ENCODE peak calls at places on chromosomes 11 and 22, in ten cellular contexts. One of them, this sample, is unnamed.

GRCh38 chr11:33002143-33002542 is 13.5 kb upstream of the DEPDC7 start:
- DNase-seq in DMS153: no peak
- DNase-seq in effector memory CD4-positive, alpha-beta T cell: no peak
- DNase-seq in stimulated activated CD4-positive, alpha-beta T cell treated with anti-CD3 and anti-CD28 coated beads, Interleukin-4, amount 100 ng/mL, for 48 hours: no peak
- DNase-seq in EL: no peak
- DNase-seq in neural progenitor cell: no peak
- DNase-seq in ELR: no peak
- DNase-seq in activated CD4-positive, alpha-beta T cell treated with anti-CD3 and anti-CD28 coated beads for 48 hours: no peak
- DNase-seq in NCI-H1436 treated with DMSO at 0.1 percent for 48 hours: no peak
- DNase-seq in stimulated activated CD8-positive, alpha-beta memory T cell treated with anti-CD3 and anti-CD28 coated beads, Interleukin-15, amount 100 ng/mL, for 4 hours: no peak
- DNase-seq in this sample: no peak

GRCh38 chr11:7353100-7353499 is 101.4 kb downstream of the SYT9 start:
- DNase-seq in DMS153: no peak
- DNase-seq in effector memory CD4-positive, alpha-beta T cell: no peak
- DNase-seq in stimulated activated CD4-positive, alpha-beta T cell treated with anti-CD3 and anti-CD28 coated beads, Interleukin-4, amount 100 ng/mL, for 48 hours: peak; percentile 2
- DNase-seq in EL: peak; percentile 34
- DNase-seq in neural progenitor cell: peak; percentile 47
- DNase-seq in ELR: peak; percentile 46
- DNase-seq in activated CD4-positive, alpha-beta T cell treated with anti-CD3 and anti-CD28 coated beads for 48 hours: peak; percentile 19
- DNase-seq in NCI-H1436 treated with DMSO at 0.1 percent for 48 hours: no peak
- DNase-seq in stimulated activated CD8-positive, alpha-beta memory T cell treated with anti-CD3 and anti-CD28 coated beads, Interleukin-15, amount 100 ng/mL, for 4 hours: no peak
- DNase-seq in this sample: peak; percentile 21

GRCh38 chr22:47351836-47352579 is 589.6 kb downstream of the TBC1D22A start:
- DNase-seq in DMS153: no peak
- DNase-seq in effector memory CD4-positive, alpha-beta T cell: no peak
- DNase-seq in stimulated activated CD4-positive, alpha-beta T cell treated with anti-CD3 and anti-CD28 coated beads, Interleukin-4, amount 100 ng/mL, for 48 hours: no peak
- DNase-seq in EL: no peak
- DNase-seq in neural progenitor cell: no peak
- DNase-seq in ELR: no peak
- DNase-seq in activated CD4-positive, alpha-beta T cell treated with anti-CD3 and anti-CD28 coated beads for 48 hours: no peak
- DNase-seq in NCI-H1436 treated with DMSO at 0.1 percent for 48 hours: no peak
- DNase-seq in stimulated activated CD8-positive, alpha-beta memory T cell treated with anti-CD3 and anti-CD28 coated beads, Interleukin-15, amount 100 ng/mL, for 4 hours: no peak
- DNase-seq in this sample: no peak

GRCh38 chr22:30556388-30556787 is 9.8 kb upstream of the SEC14L6 start:
- DNase-seq in DMS153: no peak
- DNase-seq in effector memory CD4-positive, alpha-beta T cell: no peak
- DNase-seq in stimulated activated CD4-positive, alpha-beta T cell treated with anti-CD3 and anti-CD28 coated beads, Interleukin-4, amount 100 ng/mL, for 48 hours: no peak
- DNase-seq in EL: no peak
- DNase-seq in neural progenitor cell: peak; percentile 30
- DNase-seq in ELR: no peak
- DNase-seq in activated CD4-positive, alpha-beta T cell treated with anti-CD3 and anti-CD28 coated beads for 48 hours: peak; percentile 17
- DNase-seq in NCI-H1436 treated with DMSO at 0.1 percent for 48 hours: no peak
- DNase-seq in stimulated activated CD8-positive, alpha-beta memory T cell treated with anti-CD3 and anti-CD28 coated beads, Interleukin-15, amount 100 ng/mL, for 4 hours: no peak
- DNase-seq in this sample: no peak

GRCh38 chr22:17152340-17152739 is 6.7 kb downstream of the HDHD5 start:
- DNase-seq in DMS153: no peak
- DNase-seq in effector memory CD4-positive, alpha-beta T cell: no peak
- DNase-seq in stimulated activated CD4-positive, alpha-beta T cell treated with anti-CD3 and anti-CD28 coated beads, Interleukin-4, amount 100 ng/mL, for 48 hours: no peak
- DNase-seq in EL: no peak
- DNase-seq in neural progenitor cell: no peak
- DNase-seq in ELR: no peak
- DNase-seq in activated CD4-positive, alpha-beta T cell treated with anti-CD3 and anti-CD28 coated beads for 48 hours: no peak
- DNase-seq in NCI-H1436 treated with DMSO at 0.1 percent for 48 hours: no peak
- DNase-seq in stimulated activated CD8-positive, alpha-beta memory T cell treated with anti-CD3 and anti-CD28 coated beads, Interleukin-15, amount 100 ng/mL, for 4 hours: no peak
- DNase-seq in this sample: no peak

GRCh38 chr11:134683860-134684259 is 271.8 kb upstream of the B3GAT1 start:
- DNase-seq in DMS153: no peak
- DNase-seq in effector memory CD4-positive, alpha-beta T cell: no peak
- DNase-seq in stimulated activated CD4-positive, alpha-beta T cell treated with anti-CD3 and anti-CD28 coated beads, Interleukin-4, amount 100 ng/mL, for 48 hours: no peak
- DNase-seq in EL: no peak
- DNase-seq in neural progenitor cell: no peak
- DNase-seq in ELR: no peak
- DNase-seq in activated CD4-positive, alpha-beta T cell treated with anti-CD3 and anti-CD28 coated beads for 48 hours: no peak
- DNase-seq in NCI-H1436 treated with DMSO at 0.1 percent for 48 hours: no peak
- DNase-seq in stimulated activated CD8-positive, alpha-beta memory T cell treated with anti-CD3 and anti-CD28 coated beads, Interleukin-15, amount 100 ng/mL, for 4 hours: no peak
- DNase-seq in this sample: no peak

GRCh38 chr22:45334528-45334927 is 24.8 kb downstream of the FAM118A start:
- DNase-seq in DMS153: no peak
- DNase-seq in effector memory CD4-positive, alpha-beta T cell: no peak
- DNase-seq in stimulated activated CD4-positive, alpha-beta T cell treated with anti-CD3 and anti-CD28 coated beads, Interleukin-4, amount 100 ng/mL, for 48 hours: no peak
- DNase-seq in EL: no peak
- DNase-seq in neural progenitor cell: no peak
- DNase-seq in ELR: no peak
- DNase-seq in activated CD4-positive, alpha-beta T cell treated with anti-CD3 and anti-CD28 coated beads for 48 hours: no peak
- DNase-seq in NCI-H1436 treated with DMSO at 0.1 percent for 48 hours: no peak
- DNase-seq in stimulated activated CD8-positive, alpha-beta memory T cell treated with anti-CD3 and anti-CD28 coated beads, Interleukin-15, amount 100 ng/mL, for 4 hours: no peak
- DNase-seq in this sample: no peak

GRCh38 chr22:22086501-22087158 is 104.0 kb upstream of the TOP3B start:
- DNase-seq in DMS153: no peak
- DNase-seq in effector memory CD4-positive, alpha-beta T cell: no peak
- DNase-seq in stimulated activated CD4-positive, alpha-beta T cell treated with anti-CD3 and anti-CD28 coated beads, Interleukin-4, amount 100 ng/mL, for 48 hours: no peak
- DNase-seq in EL: peak; percentile 14
- DNase-seq in neural progenitor cell: no peak
- DNase-seq in ELR: peak; percentile 38
- DNase-seq in activated CD4-positive, alpha-beta T cell treated with anti-CD3 and anti-CD28 coated beads for 48 hours: no peak
- DNase-seq in NCI-H1436 treated with DMSO at 0.1 percent for 48 hours: no peak
- DNase-seq in stimulated activated CD8-positive, alpha-beta memory T cell treated with anti-CD3 and anti-CD28 coated beads, Interleukin-15, amount 100 ng/mL, for 4 hours: no peak
- DNase-seq in this sample: no peak

GRCh38 chr22:45692549-45692948 is 20.9 kb downstream of the ATXN10 start:
- DNase-seq in DMS153: no peak
- DNase-seq in effector memory CD4-positive, alpha-beta T cell: no peak
- DNase-seq in stimulated activated CD4-positive, alpha-beta T cell treated with anti-CD3 and anti-CD28 coated beads, Interleukin-4, amount 100 ng/mL, for 48 hours: no peak
- DNase-seq in EL: peak; percentile 69
- DNase-seq in neural progenitor cell: no peak
- DNase-seq in ELR: peak; percentile 68
- DNase-seq in activated CD4-positive, alpha-beta T cell treated with anti-CD3 and anti-CD28 coated beads for 48 hours: no peak
- DNase-seq in NCI-H1436 treated with DMSO at 0.1 percent for 48 hours: no peak
- DNase-seq in stimulated activated CD8-positive, alpha-beta memory T cell treated with anti-CD3 and anti-CD28 coated beads, Interleukin-15, amount 100 ng/mL, for 4 hours: no peak
- DNase-seq in this sample: peak; percentile 73

GRCh38 chr11:65182258-65183170 is 786 bp downstream of the CAPN1 start:
- DNase-seq in DMS153: no peak
- DNase-seq in effector memory CD4-positive, alpha-beta T cell: no peak
- DNase-seq in stimulated activated CD4-positive, alpha-beta T cell treated with anti-CD3 and anti-CD28 coated beads, Interleukin-4, amount 100 ng/mL, for 48 hours: no peak
- DNase-seq in EL: peak; percentile 25
- DNase-seq in neural progenitor cell: peak; percentile 65
- DNase-seq in ELR: peak; percentile 56
- DNase-seq in activated CD4-positive, alpha-beta T cell treated with anti-CD3 and anti-CD28 coated beads for 48 hours: peak; percentile 32
- DNase-seq in NCI-H1436 treated with DMSO at 0.1 percent for 48 hours: no peak
- DNase-seq in stimulated activated CD8-positive, alpha-beta memory T cell treated with anti-CD3 and anti-CD28 coated beads, Interleukin-15, amount 100 ng/mL, for 4 hours: no peak
- DNase-seq in this sample: peak; percentile 37

GRCh38 chr22:44710474-44711235 is 8.7 kb downstream of the PRR5 start:
- DNase-seq in DMS153: peak; percentile 62
- DNase-seq in effector memory CD4-positive, alpha-beta T cell: peak; percentile 31
- DNase-seq in stimulated activated CD4-positive, alpha-beta T cell treated with anti-CD3 and anti-CD28 coated beads, Interleukin-4, amount 100 ng/mL, for 48 hours: no peak
- DNase-seq in EL: no peak
- DNase-seq in neural progenitor cell: no peak
- DNase-seq in ELR: no peak
- DNase-seq in activated CD4-positive, alpha-beta T cell treated with anti-CD3 and anti-CD28 coated beads for 48 hours: peak; percentile 15
- DNase-seq in NCI-H1436 treated with DMSO at 0.1 percent for 48 hours: no peak
- DNase-seq in stimulated activated CD8-positive, alpha-beta memory T cell treated with anti-CD3 and anti-CD28 coated beads, Interleukin-15, amount 100 ng/mL, for 4 hours: peak; percentile 29
- DNase-seq in this sample: no peak

GRCh38 chr11:28058333-28058732 is 49.6 kb downstream of the KIF18A start:
- DNase-seq in DMS153: no peak
- DNase-seq in effector memory CD4-positive, alpha-beta T cell: no peak
- DNase-seq in stimulated activated CD4-positive, alpha-beta T cell treated with anti-CD3 and anti-CD28 coated beads, Interleukin-4, amount 100 ng/mL, for 48 hours: no peak
- DNase-seq in EL: peak; percentile 37
- DNase-seq in neural progenitor cell: peak; percentile 1
- DNase-seq in ELR: no peak
- DNase-seq in activated CD4-positive, alpha-beta T cell treated with anti-CD3 and anti-CD28 coated beads for 48 hours: no peak
- DNase-seq in NCI-H1436 treated with DMSO at 0.1 percent for 48 hours: no peak
- DNase-seq in stimulated activated CD8-positive, alpha-beta memory T cell treated with anti-CD3 and anti-CD28 coated beads, Interleukin-15, amount 100 ng/mL, for 4 hours: no peak
- DNase-seq in this sample: peak; percentile 77

GRCh38 chr11:9774591-9775392 is 110.9 kb downstream of the SWAP70 start:
- DNase-seq in DMS153: no peak
- DNase-seq in effector memory CD4-positive, alpha-beta T cell: no peak
- DNase-seq in stimulated activated CD4-positive, alpha-beta T cell treated with anti-CD3 and anti-CD28 coated beads, Interleukin-4, amount 100 ng/mL, for 48 hours: no peak
- DNase-seq in EL: peak; percentile 94
- DNase-seq in neural progenitor cell: no peak
- DNase-seq in ELR: peak; percentile 71
- DNase-seq in activated CD4-positive, alpha-beta T cell treated with anti-CD3 and anti-CD28 coated beads for 48 hours: no peak
- DNase-seq in NCI-H1436 treated with DMSO at 0.1 percent for 48 hours: no peak
- DNase-seq in stimulated activated CD8-positive, alpha-beta memory T cell treated with anti-CD3 and anti-CD28 coated beads, Interleukin-15, amount 100 ng/mL, for 4 hours: no peak
- DNase-seq in this sample: peak; percentile 98

GRCh38 chr22:21942407-21942895 is 10.2 kb downstream of the PPM1F start:
- DNase-seq in DMS153: no peak
- DNase-seq in effector memory CD4-positive, alpha-beta T cell: no peak
- DNase-seq in stimulated activated CD4-positive, alpha-beta T cell treated with anti-CD3 and anti-CD28 coated beads, Interleukin-4, amount 100 ng/mL, for 48 hours: no peak
- DNase-seq in EL: peak; percentile 91
- DNase-seq in neural progenitor cell: no peak
- DNase-seq in ELR: peak; percentile 93
- DNase-seq in activated CD4-positive, alpha-beta T cell treated with anti-CD3 and anti-CD28 coated beads for 48 hours: peak; percentile 28
- DNase-seq in NCI-H1436 treated with DMSO at 0.1 percent for 48 hours: no peak
- DNase-seq in stimulated activated CD8-positive, alpha-beta memory T cell treated with anti-CD3 and anti-CD28 coated beads, Interleukin-15, amount 100 ng/mL, for 4 hours: no peak
- DNase-seq in this sample: peak; percentile 93

GRCh38 chr11:128686745-128687177 is 7.1 kb upstream of the FLI1 start:
- DNase-seq in DMS153: peak; percentile 53
- DNase-seq in effector memory CD4-positive, alpha-beta T cell: no peak
- DNase-seq in stimulated activated CD4-positive, alpha-beta T cell treated with anti-CD3 and anti-CD28 coated beads, Interleukin-4, amount 100 ng/mL, for 48 hours: no peak
- DNase-seq in EL: peak; percentile 58
- DNase-seq in neural progenitor cell: peak; percentile 77
- DNase-seq in ELR: peak; percentile 60
- DNase-seq in activated CD4-positive, alpha-beta T cell treated with anti-CD3 and anti-CD28 coated beads for 48 hours: peak; percentile 77
- DNase-seq in NCI-H1436 treated with DMSO at 0.1 percent for 48 hours: no peak
- DNase-seq in stimulated activated CD8-positive, alpha-beta memory T cell treated with anti-CD3 and anti-CD28 coated beads, Interleukin-15, amount 100 ng/mL, for 4 hours: no peak
- DNase-seq in this sample: peak; percentile 58

GRCh38 chr11:111347723-111348115 is 31.4 kb downstream of the POU2AF1 start:
- DNase-seq in DMS153: no peak
- DNase-seq in effector memory CD4-positive, alpha-beta T cell: no peak
- DNase-seq in stimulated activated CD4-positive, alpha-beta T cell treated with anti-CD3 and anti-CD28 coated beads, Interleukin-4, amount 100 ng/mL, for 48 hours: no peak
- DNase-seq in EL: peak; percentile 45
- DNase-seq in neural progenitor cell: no peak
- DNase-seq in ELR: peak; percentile 54
- DNase-seq in activated CD4-positive, alpha-beta T cell treated with anti-CD3 and anti-CD28 coated beads for 48 hours: no peak
- DNase-seq in NCI-H1436 treated with DMSO at 0.1 percent for 48 hours: no peak
- DNase-seq in stimulated activated CD8-positive, alpha-beta memory T cell treated with anti-CD3 and anti-CD28 coated beads, Interleukin-15, amount 100 ng/mL, for 4 hours: no peak
- DNase-seq in this sample: peak; percentile 70

GRCh38 chr22:45645526-45646414 is 25.9 kb upstream of the ATXN10 start:
- DNase-seq in DMS153: peak; percentile 42
- DNase-seq in effector memory CD4-positive, alpha-beta T cell: peak; percentile 52
- DNase-seq in stimulated activated CD4-positive, alpha-beta T cell treated with anti-CD3 and anti-CD28 coated beads, Interleukin-4, amount 100 ng/mL, for 48 hours: peak; percentile 84
- DNase-seq in EL: peak; percentile 57
- DNase-seq in neural progenitor cell: peak; percentile 86
- DNase-seq in ELR: peak; percentile 69
- DNase-seq in activated CD4-positive, alpha-beta T cell treated with anti-CD3 and anti-CD28 coated beads for 48 hours: peak; percentile 86
- DNase-seq in NCI-H1436 treated with DMSO at 0.1 percent for 48 hours: no peak
- DNase-seq in stimulated activated CD8-positive, alpha-beta memory T cell treated with anti-CD3 and anti-CD28 coated beads, Interleukin-15, amount 100 ng/mL, for 4 hours: peak; percentile 62
- DNase-seq in this sample: peak; percentile 63

GRCh38 chr22:39317756-39318506 is 1.5 kb downstream of the RPL3 start:
- DNase-seq in DMS153: no peak
- DNase-seq in effector memory CD4-positive, alpha-beta T cell: no peak
- DNase-seq in stimulated activated CD4-positive, alpha-beta T cell treated with anti-CD3 and anti-CD28 coated beads, Interleukin-4, amount 100 ng/mL, for 48 hours: no peak
- DNase-seq in EL: peak; percentile 58
- DNase-seq in neural progenitor cell: no peak
- DNase-seq in ELR: peak; percentile 70
- DNase-seq in activated CD4-positive, alpha-beta T cell treated with anti-CD3 and anti-CD28 coated beads for 48 hours: no peak
- DNase-seq in NCI-H1436 treated with DMSO at 0.1 percent for 48 hours: no peak
- DNase-seq in stimulated activated CD8-positive, alpha-beta memory T cell treated with anti-CD3 and anti-CD28 coated beads, Interleukin-15, amount 100 ng/mL, for 4 hours: no peak
- DNase-seq in this sample: peak; percentile 76

GRCh38 chr11:16881074-16881709 is 133.0 kb downstream of the PLEKHA7 start:
- DNase-seq in DMS153: no peak
- DNase-seq in effector memory CD4-positive, alpha-beta T cell: no peak
- DNase-seq in stimulated activated CD4-positive, alpha-beta T cell treated with anti-CD3 and anti-CD28 coated beads, Interleukin-4, amount 100 ng/mL, for 48 hours: no peak
- DNase-seq in EL: peak; percentile 53
- DNase-seq in neural progenitor cell: peak; percentile 62
- DNase-seq in ELR: peak; percentile 24
- DNase-seq in activated CD4-positive, alpha-beta T cell treated with anti-CD3 and anti-CD28 coated beads for 48 hours: no peak
- DNase-seq in NCI-H1436 treated with DMSO at 0.1 percent for 48 hours: no peak
- DNase-seq in stimulated activated CD8-positive, alpha-beta memory T cell treated with anti-CD3 and anti-CD28 coated beads, Interleukin-15, amount 100 ng/mL, for 4 hours: no peak
- DNase-seq in this sample: peak; percentile 36

GRCh38 chr11:62151737-62152102 is 27.9 kb downstream of the INCENP start:
- DNase-seq in DMS153: no peak
- DNase-seq in effector memory CD4-positive, alpha-beta T cell: no peak
- DNase-seq in stimulated activated CD4-positive, alpha-beta T cell treated with anti-CD3 and anti-CD28 coated beads, Interleukin-4, amount 100 ng/mL, for 48 hours: no peak
- DNase-seq in EL: no peak
- DNase-seq in neural progenitor cell: no peak
- DNase-seq in ELR: no peak
- DNase-seq in activated CD4-positive, alpha-beta T cell treated with anti-CD3 and anti-CD28 coated beads for 48 hours: peak; percentile 1
- DNase-seq in NCI-H1436 treated with DMSO at 0.1 percent for 48 hours: no peak
- DNase-seq in stimulated activated CD8-positive, alpha-beta memory T cell treated with anti-CD3 and anti-CD28 coated beads, Interleukin-15, amount 100 ng/mL, for 4 hours: no peak
- DNase-seq in this sample: no peak

GRCh38 chr11:127843483-127844396 is 743.6 kb downstream of the ETS1 start:
- DNase-seq in DMS153: peak; percentile 64
- DNase-seq in effector memory CD4-positive, alpha-beta T cell: no peak
- DNase-seq in stimulated activated CD4-positive, alpha-beta T cell treated with anti-CD3 and anti-CD28 coated beads, Interleukin-4, amount 100 ng/mL, for 48 hours: peak; percentile 77
- DNase-seq in EL: peak; percentile 67
- DNase-seq in neural progenitor cell: peak; percentile 92
- DNase-seq in ELR: peak; percentile 76
- DNase-seq in activated CD4-positive, alpha-beta T cell treated with anti-CD3 and anti-CD28 coated beads for 48 hours: peak; percentile 86
- DNase-seq in NCI-H1436 treated with DMSO at 0.1 percent for 48 hours: peak; percentile 27
- DNase-seq in stimulated activated CD8-positive, alpha-beta memory T cell treated with anti-CD3 and anti-CD28 coated beads, Interleukin-15, amount 100 ng/mL, for 4 hours: no peak
- DNase-seq in this sample: peak; percentile 72

GRCh38 chr11:63736864-63737263 is 31.7 kb downstream of the ZFTA start:
- DNase-seq in DMS153: no peak
- DNase-seq in effector memory CD4-positive, alpha-beta T cell: no peak
- DNase-seq in stimulated activated CD4-positive, alpha-beta T cell treated with anti-CD3 and anti-CD28 coated beads, Interleukin-4, amount 100 ng/mL, for 48 hours: no peak
- DNase-seq in EL: no peak
- DNase-seq in neural progenitor cell: no peak
- DNase-seq in ELR: no peak
- DNase-seq in activated CD4-positive, alpha-beta T cell treated with anti-CD3 and anti-CD28 coated beads for 48 hours: no peak
- DNase-seq in NCI-H1436 treated with DMSO at 0.1 percent for 48 hours: no peak
- DNase-seq in stimulated activated CD8-positive, alpha-beta memory T cell treated with anti-CD3 and anti-CD28 coated beads, Interleukin-15, amount 100 ng/mL, for 4 hours: no peak
- DNase-seq in this sample: no peak

GRCh38 chr11:120079750-120080610 is 57.9 kb downstream of the TRIM29 start:
- DNase-seq in DMS153: no peak
- DNase-seq in effector memory CD4-positive, alpha-beta T cell: no peak
- DNase-seq in stimulated activated CD4-positive, alpha-beta T cell treated with anti-CD3 and anti-CD28 coated beads, Interleukin-4, amount 100 ng/mL, for 48 hours: peak; percentile 2
- DNase-seq in EL: no peak
- DNase-seq in neural progenitor cell: no peak
- DNase-seq in ELR: peak; percentile 15
- DNase-seq in activated CD4-positive, alpha-beta T cell treated with anti-CD3 and anti-CD28 coated beads for 48 hours: peak; percentile 28
- DNase-seq in NCI-H1436 treated with DMSO at 0.1 percent for 48 hours: no peak
- DNase-seq in stimulated activated CD8-positive, alpha-beta memory T cell treated with anti-CD3 and anti-CD28 coated beads, Interleukin-15, amount 100 ng/mL, for 4 hours: no peak
- DNase-seq in this sample: peak; percentile 5

GRCh38 chr11:108545909-108546501 is 47.6 kb downstream of the EXPH5 start:
- DNase-seq in DMS153: no peak
- DNase-seq in effector memory CD4-positive, alpha-beta T cell: no peak
- DNase-seq in stimulated activated CD4-positive, alpha-beta T cell treated with anti-CD3 and anti-CD28 coated beads, Interleukin-4, amount 100 ng/mL, for 48 hours: no peak
- DNase-seq in EL: no peak
- DNase-seq in neural progenitor cell: no peak
- DNase-seq in ELR: no peak
- DNase-seq in activated CD4-positive, alpha-beta T cell treated with anti-CD3 and anti-CD28 coated beads for 48 hours: no peak
- DNase-seq in NCI-H1436 treated with DMSO at 0.1 percent for 48 hours: no peak
- DNase-seq in stimulated activated CD8-positive, alpha-beta memory T cell treated with anti-CD3 and anti-CD28 coated beads, Interleukin-15, amount 100 ng/mL, for 4 hours: no peak
- DNase-seq in this sample: no peak

GRCh38 chr11:66580803-66581202 is 12.1 kb downstream of the CCDC87 start:
- DNase-seq in DMS153: no peak
- DNase-seq in effector memory CD4-positive, alpha-beta T cell: no peak
- DNase-seq in stimulated activated CD4-positive, alpha-beta T cell treated with anti-CD3 and anti-CD28 coated beads, Interleukin-4, amount 100 ng/mL, for 48 hours: no peak
- DNase-seq in EL: no peak
- DNase-seq in neural progenitor cell: no peak
- DNase-seq in ELR: no peak
- DNase-seq in activated CD4-positive, alpha-beta T cell treated with anti-CD3 and anti-CD28 coated beads for 48 hours: no peak
- DNase-seq in NCI-H1436 treated with DMSO at 0.1 percent for 48 hours: no peak
- DNase-seq in stimulated activated CD8-positive, alpha-beta memory T cell treated with anti-CD3 and anti-CD28 coated beads, Interleukin-15, amount 100 ng/mL, for 4 hours: no peak
- DNase-seq in this sample: no peak

GRCh38 chr22:32991353-32992115 is 66.6 kb downstream of the SYN3 start:
- DNase-seq in DMS153: peak; percentile 5
- DNase-seq in effector memory CD4-positive, alpha-beta T cell: no peak
- DNase-seq in stimulated activated CD4-positive, alpha-beta T cell treated with anti-CD3 and anti-CD28 coated beads, Interleukin-4, amount 100 ng/mL, for 48 hours: no peak
- DNase-seq in EL: peak; percentile 25
- DNase-seq in neural progenitor cell: no peak
- DNase-seq in ELR: no peak
- DNase-seq in activated CD4-positive, alpha-beta T cell treated with anti-CD3 and anti-CD28 coated beads for 48 hours: no peak
- DNase-seq in NCI-H1436 treated with DMSO at 0.1 percent for 48 hours: peak; percentile 12
- DNase-seq in stimulated activated CD8-positive, alpha-beta memory T cell treated with anti-CD3 and anti-CD28 coated beads, Interleukin-15, amount 100 ng/mL, for 4 hours: no peak
- DNase-seq in this sample: peak; percentile 37

GRCh38 chr11:73907191-73907590 is 30.4 kb downstream of the PAAF1 start:
- DNase-seq in DMS153: no peak
- DNase-seq in effector memory CD4-positive, alpha-beta T cell: peak; percentile 8
- DNase-seq in stimulated activated CD4-positive, alpha-beta T cell treated with anti-CD3 and anti-CD28 coated beads, Interleukin-4, amount 100 ng/mL, for 48 hours: no peak
- DNase-seq in EL: peak; percentile 53
- DNase-seq in neural progenitor cell: no peak
- DNase-seq in ELR: peak; percentile 73
- DNase-seq in activated CD4-positive, alpha-beta T cell treated with anti-CD3 and anti-CD28 coated beads for 48 hours: peak; percentile 30
- DNase-seq in NCI-H1436 treated with DMSO at 0.1 percent for 48 hours: no peak
- DNase-seq in stimulated activated CD8-positive, alpha-beta memory T cell treated with anti-CD3 and anti-CD28 coated beads, Interleukin-15, amount 100 ng/mL, for 4 hours: no peak
- DNase-seq in this sample: peak; percentile 47

GRCh38 chr11:109422755-109423113 is 744 bp downstream of the C11orf87 start:
- DNase-seq in DMS153: no peak
- DNase-seq in effector memory CD4-positive, alpha-beta T cell: no peak
- DNase-seq in stimulated activated CD4-positive, alpha-beta T cell treated with anti-CD3 and anti-CD28 coated beads, Interleukin-4, amount 100 ng/mL, for 48 hours: no peak
- DNase-seq in EL: no peak
- DNase-seq in neural progenitor cell: peak; percentile 46
- DNase-seq in ELR: no peak
- DNase-seq in activated CD4-positive, alpha-beta T cell treated with anti-CD3 and anti-CD28 coated beads for 48 hours: peak; percentile 1
- DNase-seq in NCI-H1436 treated with DMSO at 0.1 percent for 48 hours: no peak
- DNase-seq in stimulated activated CD8-positive, alpha-beta memory T cell treated with anti-CD3 and anti-CD28 coated beads, Interleukin-15, amount 100 ng/mL, for 4 hours: no peak
- DNase-seq in this sample: peak; percentile 9